ENCODE peak calls at places on chromosome 14, in four cellular contexts. P, N, Q and J are unnamed samples.

GRCh38 chr14:67461341-67461985 is 27.1 kb downstream of the TMEM229B start:
- DNase-seq in Q (no peak), P (no peak), N (no peak), J (no peak)

GRCh38 chr14:71852201-71852600 is 80.0 kb upstream of the RGS6 start:
- DNase-seq in P (no peak), Q (peak), N (no peak), J (no peak)

GRCh38 chr14:61601923-61602732 is 93.2 kb upstream of the HIF1A start:
- DNase-seq in Q (no peak), P (no peak), N (no peak), J (no peak)

GRCh38 chr14:60986500-60986899 is 5.5 kb downstream of the SLC38A6 start:
- DNase-seq in Q (no peak), P (no peak), N (no peak), J (no peak)

GRCh38 chr14:97408503-97408902 is 611.3 kb downstream of the VRK1 start:
- DNase-seq in P (no peak), N (no peak), Q (no peak), J (no peak)

GRCh38 chr14:73943083-73943482 is 6.8 kb downstream of the FAM161B start:
- DNase-seq in N (no peak), Q (no peak), P (no peak), J (peak)

GRCh38 chr14:92382677-92383076 is 59.7 kb downstream of the SLC24A4 start:
- DNase-seq in P (peak), Q (no peak), N (no peak), J (no peak)

GRCh38 chr14:49428076-49428475 is 158.1 kb downstream of the RPS29 start:
- DNase-seq in Q (no peak), P (no peak), N (no peak), J (no peak)

GRCh38 chr14:29806124-29806517 is 121.5 kb downstream of the PRKD1 start:
- DNase-seq in P (no peak), Q (no peak), N (no peak), J (no peak)

GRCh38 chr14:74203546-74203945 is 35.7 kb upstream of the VSX2 start:
- DNase-seq in Q (no peak), N (no peak), P (no peak), J (no peak)

GRCh38 chr14:92244805-92245204 is 78.2 kb upstream of the SLC24A4 start:
- DNase-seq in Q (no peak), N (no peak), P (no peak), J (no peak)

GRCh38 chr14:78162202-78162601 is 8.0 kb upstream of the NRXN3 start:
- DNase-seq in Q (no peak), P (no peak), N (no peak), J (no peak)

GRCh38 chr14:92747701-92748258 is 647 bp downstream of the LGMN start:
- DNase-seq in Q (no peak), N (no peak), P (no peak), J (no peak)

GRCh38 chr14:89924224-89924623 is 30.3 kb downstream of the EFCAB11 start:
- DNase-seq in P (no peak), N (no peak), Q (no peak), J (no peak)

GRCh38 chr14:96176275-96176674 is 28.4 kb upstream of the BDKRB2 start:
- DNase-seq in P (no peak), Q (no peak), N (no peak), J (peak)

GRCh38 chr14:31457665-31458659 is 656 bp upstream of the DTD2 start:
- DNase-seq in Q (no peak), P (no peak), N (no peak), J (no peak)

GRCh38 chr14:35669782-35670181 is 135.8 kb downstream of the INSM2 start:
- DNase-seq in Q (no peak), N (no peak), P (peak), J (no peak)

GRCh38 chr14:48140804-48141203 is 465.4 kb upstream of the MDGA2 start:
- DNase-seq in P (no peak), Q (no peak), N (no peak), J (no peak)

GRCh38 chr14:84655014-84655413 is 874.9 kb upstream of the FLRT2 start:
- DNase-seq in P (no peak), N (no peak), Q (no peak), J (no peak)

GRCh38 chr14:21041676-21042433 is at the start of gene RNASE7:
- DNase-seq in Q (no peak), N (no peak), P (no peak), J (no peak)

GRCh38 chr14:48665077-48665784 is 920.9 kb downstream of the RPS29 start:
- DNase-seq in P (no peak), Q (no peak), N (no peak), J (no peak)

GRCh38 chr14:100748944-100749343 is 22.3 kb downstream of the DLK1 start:
- DNase-seq in Q (no peak), N (no peak), P (no peak), J (no peak)
- TF ChIP-seq CTCF in Q (no peak), N (no peak), P (no peak), J (no peak)

GRCh38 chr14:42079911-42080310 is 473.2 kb downstream of the LRFN5 start:
- DNase-seq in Q (no peak), N (no peak), P (no peak), J (no peak)

GRCh38 chr14:42078345-42078744 is 471.7 kb downstream of the LRFN5 start:
- DNase-seq in N (no peak), P (no peak), Q (no peak), J (no peak)
- TF ChIP-seq CTCF in N (no peak), P (no peak), Q (no peak), J (no peak)

GRCh38 chr14:54338696-54339317 is 58.0 kb upstream of the CDKN3 start:
- DNase-seq in P (peak), N (no peak), Q (peak), J (peak)
- TF ChIP-seq CTCF in P (peak), N (peak), Q (peak), J (peak)

GRCh38 chr14:46646796-46647195 is 4.8 kb downstream of the RPL10L start:
- DNase-seq in P (no peak), Q (no peak), N (no peak), J (no peak)

GRCh38 chr14:46653031-46653775 is 1.6 kb upstream of the RPL10L start:
- DNase-seq in N (no peak), Q (no peak), P (no peak), J (no peak)

DNA sequence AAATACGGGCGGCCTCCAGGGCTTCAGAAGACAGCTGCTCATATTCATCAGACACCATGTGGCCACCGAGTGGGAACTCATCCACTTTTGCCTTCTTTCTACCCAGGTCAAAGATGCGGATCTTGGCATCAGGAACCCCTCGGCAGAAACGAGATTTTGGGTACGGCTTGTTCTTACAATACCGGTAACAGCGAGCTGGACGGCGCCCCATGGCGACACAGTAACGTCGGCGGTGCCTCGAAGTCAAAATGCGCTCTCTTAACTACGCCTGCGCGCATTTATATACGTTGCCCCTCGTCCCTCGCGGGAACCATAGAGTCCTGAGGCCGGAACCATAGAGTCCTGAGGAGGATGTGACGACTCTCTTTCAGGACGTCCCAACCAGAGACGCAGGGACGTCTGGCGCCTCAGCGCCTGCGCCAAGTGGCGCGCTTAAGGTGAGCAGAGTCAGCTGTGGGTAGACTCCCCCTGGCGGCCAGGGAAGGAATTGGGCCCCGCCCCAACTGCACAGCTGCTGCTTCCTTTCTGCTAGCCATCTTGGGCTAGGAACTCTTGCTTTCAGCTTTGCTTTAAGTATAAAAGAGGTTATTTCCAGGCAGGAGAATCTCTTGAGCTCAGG is at the start of gene RPL10L:
- DNase-seq in Q (no peak), N (no peak), P (no peak), J (no peak)
- TF ChIP-seq CTCF in Q (no peak), N (no peak), P (no peak), J (no peak)

GRCh38 chr14:24634158-24634557 is at the start of gene GZMB:
- DNase-seq in Q (no peak), N (no peak), P (no peak), J (no peak)
- TF ChIP-seq CTCF in Q (no peak), N (no peak), P (no peak), J (no peak)